ENCODE peak calls at places on chromosomes 11 and 22, in six cellular contexts. N is T-cell; U is nucleus accumbens; W is progenitor cell of endocrine pancreas; Z is activated CD8-positive, alpha-beta T cell treated with anti-CD3 and anti-CD28 coated beads for 36 hours; C is effector CD4-positive, alpha-beta T cell. G is an unnamed sample.

GRCh38 chr11:17694711-17695110 is 24.7 kb upstream of the MYOD1 start:
- DNase-seq in N (no peak), Z (no peak), U (no peak), W (no peak), C (no peak), G (no peak)

GRCh38 chr22:22357024-22357868 is 112.7 kb downstream of the VPREB1 start:
- DNase-seq in Z (peak), W (peak), C (peak), U (peak), N (peak), G (peak)

GRCh38 chr11:13970986-13971385 is 8.5 kb downstream of the SPON1 start:
- DNase-seq in W (no peak), Z (peak), N (no peak), U (no peak), C (no peak), G (no peak)

GRCh38 chr11:16800382-16800781 is 61.9 kb downstream of the C11orf58 start:
- DNase-seq in N (no peak), Z (no peak), U (no peak), W (no peak), C (no peak), G (no peak)

GRCh38 chr22:39318507-39319283 is 728 bp downstream of the RPL3 start:
- DNase-seq in Z (no peak), W (no peak), N (no peak), U (no peak), C (peak), G (no peak)

GRCh38 chr11:16737860-16738197 is 618 bp upstream of the C11orf58 start:
- DNase-seq in C (peak), Z (no peak), U (no peak), N (no peak), W (no peak), G (no peak)

GRCh38 chr11:102940714-102941588 is 14.6 kb downstream of the MMP13 start:
- DNase-seq in C (no peak), N (peak), W (peak), U (no peak), Z (peak), G (peak)

GRCh38 chr11:108508653-108509593 is 10.7 kb upstream of the POGLUT3 start:
- DNase-seq in W (no peak), C (no peak), U (no peak), Z (no peak), N (no peak), G (no peak)

GRCh38 chr11:130602700-130603584 is 154.5 kb downstream of the ADAMTS15 start:
- DNase-seq in W (no peak), C (no peak), N (no peak), U (no peak), Z (no peak), G (no peak)

GRCh38 chr11:73156114-73156513 is 14.0 kb upstream of the FCHSD2 start:
- DNase-seq in W (no peak), U (no peak), C (no peak), N (no peak), Z (no peak), G (no peak)

GRCh38 chr22:36753120-36753802 is 22.7 kb downstream of the IFT27 start:
- DNase-seq in W (no peak), U (no peak), Z (no peak), C (no peak), N (no peak), G (no peak)

GRCh38 chr11:97683733-97684132 is 1293.9 kb downstream of the JRKL start:
- DNase-seq in C (no peak), Z (no peak), U (no peak), W (no peak), N (no peak), G (no peak)

GRCh38 chr11:16942342-16942741 is 71.9 kb downstream of the PLEKHA7 start:
- DNase-seq in Z (no peak), W (no peak), C (no peak), U (no peak), N (no peak), G (no peak)

GRCh38 chr22:38310518-38311330 is 6.5 kb downstream of the CSNK1E start:
- DNase-seq in Z (no peak), U (no peak), W (no peak), C (no peak), N (no peak), G (no peak)

GRCh38 chr11:66497206-66497605 is 13.2 kb upstream of the BBS1 start:
- DNase-seq in U (no peak), Z (no peak), W (no peak), C (no peak), N (no peak), G (no peak)